ENCODE peak calls at places on chromosomes 7 and 10, in six cellular contexts. K, G, L, V, C and S are unnamed samples.

GRCh38 chr7:46239856-46240255 is 318.8 kb upstream of the IGFBP3 start:
- DNase-seq in L (no peak), K (no peak), C (no peak), V (no peak), G (no peak), S (no peak)

GRCh38 chr7:155483868-155484325 is 26.0 kb downstream of the EN2 start:
- DNase-seq in C (no peak), K (no peak), G (no peak), V (no peak), L (no peak), S (peak)

GRCh38 chr7:122619664-122620063 is 79.3 kb downstream of the RNF133 start:
- DNase-seq in L (no peak), C (no peak), V (no peak), K (no peak), G (no peak), S (no peak)

GRCh38 chr7:55568613-55569268 is 3.6 kb downstream of the VOPP1 start:
- DNase-seq in V (peak), K (no peak), G (no peak), C (no peak), L (no peak), S (no peak)

GRCh38 chr10:21526952-21527633 is 1.6 kb upstream of the SKIDA1 start:
- DNase-seq in C (peak), K (peak), G (peak), L (no peak), V (peak), S (peak)

GRCh38 chr7:44184221-44184873 is 4.9 kb downstream of the GCK start:
- DNase-seq in L (no peak), C (no peak), V (peak), K (peak), G (peak), S (no peak)

GRCh38 chr10:310371-310770 is 175.1 kb downstream of the ZMYND11 start:
- DNase-seq in L (no peak), C (no peak), V (no peak), K (no peak), G (no peak), S (no peak)

GRCh38 chr7:132446666-132447217 is 129.5 kb downstream of the PLXNA4 start:
- DNase-seq in V (no peak), G (no peak), L (no peak), K (no peak), C (no peak), S (no peak)

GRCh38 chr7:7103343-7104313 is 78.7 kb upstream of the C1GALT1 start:
- DNase-seq in V (peak), C (peak), G (peak), K (peak), L (peak), S (peak)

GRCh38 chr10:122495406-122496340 is 34.3 kb downstream of the HTRA1 start:
- DNase-seq in C (no peak), V (peak), L (no peak), G (no peak), K (no peak), S (no peak)

GRCh38 chr7:74206589-74207120 is 3.2 kb upstream of the LAT2 start:
- DNase-seq in C (peak), V (peak), L (no peak), G (peak), K (peak), S (peak)

GRCh38 chr10:132612571-132613504 is 75.3 kb downstream of the INPP5A start:
- DNase-seq in G (no peak), K (no peak), L (no peak), C (no peak), V (no peak), S (no peak)

GRCh38 chr10:106571216-106571954 is 593.1 kb downstream of the SORCS1 start:
- DNase-seq in V (no peak), K (peak), C (no peak), L (no peak), G (peak), S (peak)

GRCh38 chr10:71761541-71762113 is 11.7 kb downstream of the VSIR start:
- DNase-seq in V (no peak), G (peak), K (no peak), L (no peak), C (no peak), S (no peak)
- TF ChIP-seq CTCF in V (no peak), G (peak), K (no peak), L (peak), C (peak), S (peak)

GRCh38 chr10:96683065-96683464 is 37.2 kb downstream of the PIK3AP1 start:
- DNase-seq in K (no peak), G (no peak), C (no peak), V (no peak), L (no peak), S (no peak)
- TF ChIP-seq MYC in K (no peak), G (no peak), C (no peak), V (no peak), L (no peak), S (no peak)

GRCh38 chr10:110644598-110645462 is 694 bp downstream of the RBM20 start:
- DNase-seq in L (no peak), V (no peak), C (no peak), K (no peak), G (peak), S (no peak)
- H3K4me3 ChIP-seq in L (no peak), V (no peak), C (no peak), K (peak), G (peak), S (no peak)

GRCh38 chr7:11430112-11430511 is 401.9 kb downstream of the THSD7A start:
- DNase-seq in K (no peak), C (no peak), G (no peak), L (no peak), V (no peak), S (peak)

GRCh38 chr7:11424006-11424405 is 408.0 kb downstream of the THSD7A start:
- DNase-seq in V (no peak), C (no peak), L (no peak), G (no peak), K (no peak), S (no peak)

GRCh38 chr7:11428877-11429617 is 403.0 kb downstream of the THSD7A start:
- DNase-seq in C (no peak), K (no peak), V (no peak), G (no peak), L (no peak), S (no peak)

GRCh38 chr7:11427686-11428273 is 404.2 kb downstream of the THSD7A start:
- DNase-seq in L (no peak), K (peak), G (peak), V (peak), C (peak), S (peak)
- TF ChIP-seq CTCF in L (peak), K (peak), G (peak), V (peak), C (peak), S (peak)

GRCh38 chr7:1425292-1426136 is 33.8 kb downstream of the MICALL2 start:
- DNase-seq in V (no peak), C (peak), L (no peak), K (no peak), G (peak), S (peak)
- TF ChIP-seq MYC in V (no peak), C (no peak), L (no peak), K (no peak), G (no peak), S (peak)

DNA sequence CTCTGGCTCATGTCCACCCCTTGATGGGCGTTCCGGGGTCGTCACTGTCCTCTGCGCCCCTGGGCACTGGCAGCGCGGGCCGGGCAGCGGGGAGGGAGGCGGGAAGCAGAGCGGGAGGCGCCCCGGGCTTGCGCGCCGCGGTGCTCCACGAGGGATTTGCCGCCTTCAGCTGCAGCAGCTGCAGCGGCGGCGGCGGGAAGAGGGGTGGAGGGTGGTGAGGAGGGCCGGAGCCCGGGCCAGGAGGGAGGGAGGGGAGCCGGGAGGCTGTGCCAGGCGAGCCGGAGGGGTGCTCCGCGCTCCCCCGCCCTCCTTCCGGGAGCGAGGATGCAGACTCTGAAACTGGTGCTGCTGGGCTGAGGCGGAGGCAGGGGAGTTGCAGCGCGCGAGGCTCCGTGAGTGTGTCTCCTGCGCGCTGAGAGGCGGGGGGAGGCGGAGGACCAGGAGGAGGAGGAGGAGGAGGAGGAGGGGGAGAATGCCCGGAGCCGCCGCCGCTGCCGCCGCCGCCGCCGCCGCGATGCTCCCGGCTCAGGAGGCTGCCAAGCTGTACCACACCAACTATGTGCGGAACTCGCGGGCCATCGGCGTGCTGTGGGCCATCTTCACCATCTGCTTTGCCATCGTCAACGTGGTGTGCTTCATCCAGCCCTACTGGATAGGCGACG is at the start of gene LHFPL3:
- DNase-seq in C (no peak), L (no peak), G (no peak), V (no peak), K (no peak), S (no peak)
- H3K4me3 ChIP-seq in C (no peak), L (no peak), G (no peak), V (no peak), K (no peak), S (no peak)

GRCh38 chr10:43376828-43377227 is 5.4 kb downstream of the FXYD4 start:
- DNase-seq in C (no peak), L (no peak), K (no peak), V (no peak), G (no peak), S (no peak)
- TF ChIP-seq CTCF in C (peak), L (no peak), K (no peak), V (no peak), G (peak), S (no peak)